ENCODE peak calls at places on chromosome 2, in eight cellular contexts. P, W, H, R, F, X, Y and G are unnamed samples.

GRCh38 chr2:168742258-168742932 is 60.0 kb upstream of the NOSTRIN start:
- DNase-seq in P (no peak), W (no peak), H (no peak), R (no peak), F (no peak), X (no peak), Y (no peak), G (no peak)

GRCh38 chr2:2822143-2822542 is 491.1 kb upstream of the MYT1L start:
- DNase-seq in P (no peak), W (no peak), H (no peak), R (no peak), F (no peak), X (no peak), Y (no peak), G (no peak)

GRCh38 chr2:117335967-117336366 is 478.5 kb upstream of the DDX18 start:
- DNase-seq in P (no peak), W (no peak), H (no peak), R (no peak), F (no peak), X (no peak), Y (no peak), G (no peak)

GRCh38 chr2:238999290-238999741 is 151.4 kb downstream of the TWIST2 start:
- DNase-seq in P (no peak), W (peak), H (no peak), R (no peak), F (peak), X (no peak), Y (no peak), G (no peak)

GRCh38 chr2:234945339-234945895 is 6.4 kb upstream of the SH3BP4 start:
- DNase-seq in P (no peak), W (no peak), H (no peak), R (no peak), F (no peak), X (no peak), Y (no peak), G (no peak)

GRCh38 chr2:180625006-180625844 is 355.2 kb upstream of the UBE2E3 start:
- DNase-seq in P (no peak), W (peak), H (no peak), R (no peak), F (no peak), X (no peak), Y (no peak), G (peak)

GRCh38 chr2:108613261-108614042 is 79.2 kb downstream of the LIMS1 start:
- DNase-seq in P (no peak), W (no peak), H (no peak), R (no peak), F (no peak), X (no peak), Y (no peak), G (no peak)

GRCh38 chr2:40032650-40033319 is 253.7 kb upstream of the THUMPD2 start:
- DNase-seq in P (no peak), W (peak), H (no peak), R (no peak), F (no peak), X (no peak), Y (no peak), G (peak)

GRCh38 chr2:237423891-237424290 is 9.9 kb upstream of the COL6A3 start:
- DNase-seq in P (no peak), W (no peak), H (no peak), R (no peak), F (no peak), X (no peak), Y (no peak), G (no peak)